ENCODE peak calls at places on chromosomes 16 and 17, in nine cellular contexts. N is C1 segment of cervical spinal cord; I is left cardiac atrium; Z is sigmoid colon; O is Ammon's horn; P is fibroblast of pulmonary artery; J is non-pigmented ciliary epithelial cell; M is CD8-positive, alpha-beta memory T cell; D is nephron progenitor cell. W is an unnamed sample.

GRCh38 chr16:57576429-57576870 is 34.0 kb downstream of the ADGRG5 start:
- DNase-seq in O (peak), P (peak), Z (peak), D (peak), I (peak), N (peak), J (peak), M (peak), W (peak)

GRCh38 chr16:85767569-85767968 is 16.7 kb upstream of the C16orf74 start:
- DNase-seq in P (peak), D (no peak), M (no peak), Z (no peak), I (no peak), J (peak), O (no peak), N (no peak), W (peak)

GRCh38 chr17:33038740-33039139 is 47.1 kb downstream of the SPACA3 start:
- DNase-seq in P (peak), N (peak), Z (no peak), O (peak), D (peak), M (no peak), J (no peak), I (peak), W (peak)

GRCh38 chr17:21019976-21020575 is 22.7 kb downstream of the USP22 start:
- DNase-seq in J (no peak), N (peak), D (no peak), I (no peak), M (peak), Z (peak), P (peak), O (peak), W (no peak)

GRCh38 chr17:74552037-74552436 is 6.1 kb upstream of the CD300C start:
- DNase-seq in O (no peak), D (peak), P (no peak), M (no peak), J (no peak), I (no peak), N (no peak), Z (no peak), W (no peak)

GRCh38 chr17:2194778-2195417 is 108.7 kb downstream of the SMG6 start:
- DNase-seq in I (no peak), D (no peak), M (no peak), P (peak), Z (no peak), O (no peak), J (no peak), N (no peak), W (no peak)

GRCh38 chr16:55672471-55672870 is 16.7 kb downstream of the SLC6A2 start:
- DNase-seq in M (no peak), Z (no peak), O (no peak), D (no peak), J (no peak), P (peak), I (peak), N (no peak), W (peak)

GRCh38 chr16:7313170-7313569 is 19.5 kb upstream of the RBFOX1 start:
- DNase-seq in Z (no peak), M (no peak), D (peak), P (no peak), N (no peak), O (no peak), I (no peak), J (no peak), W (no peak)

GRCh38 chr17:15343749-15344148 is 2.4 kb upstream of the TEKT3 start:
- DNase-seq in P (peak), I (no peak), N (no peak), D (no peak), J (no peak), Z (no peak), O (no peak), M (no peak), W (peak)

GRCh38 chr17:38327936-38328335 is 15.8 kb downstream of the GPR179 start:
- DNase-seq in M (no peak), J (no peak), P (no peak), O (no peak), Z (no peak), I (no peak), N (no peak), D (no peak), W (no peak)

GRCh38 chr16:2341456-2342447 is 1.2 kb upstream of the ABCA3 start:
- DNase-seq in M (no peak), D (peak), O (no peak), Z (peak), P (no peak), I (peak), J (no peak), N (no peak), W (no peak)

GRCh38 chr16:49858200-49859129 is 2.6 kb upstream of the ZNF423 start:
- DNase-seq in D (peak), O (peak), N (peak), Z (peak), P (peak), M (no peak), J (no peak), I (peak), W (no peak)

GRCh38 chr16:88965826-88966480 is 11.1 kb downstream of the CBFA2T3 start:
- DNase-seq in M (no peak), D (no peak), N (no peak), O (no peak), Z (no peak), J (no peak), P (no peak), I (no peak), W (no peak)

GRCh38 chr16:68645494-68646388 is 631 bp downstream of the CDH3 start:
- DNase-seq in D (peak), J (no peak), Z (no peak), P (no peak), I (no peak), O (no peak), M (no peak), N (no peak), W (no peak)

GRCh38 chr16:86608301-86608747 is 30.0 kb downstream of the FOXL1 start:
- DNase-seq in O (no peak), N (no peak), P (no peak), Z (no peak), I (no peak), M (no peak), J (no peak), D (no peak), W (no peak)

GRCh38 chr17:43528988-43529814 is 16.9 kb downstream of the ETV4 start:
- DNase-seq in M (no peak), P (no peak), I (no peak), O (no peak), N (no peak), D (no peak), J (no peak), Z (no peak), W (no peak)

GRCh38 chr17:28737316-28737715 is 6.5 kb upstream of the TRAF4 start:
- DNase-seq in P (no peak), M (no peak), N (no peak), O (no peak), D (no peak), J (no peak), Z (no peak), I (no peak), W (no peak)

GRCh38 chr16:17331071-17331521 is 139.7 kb downstream of the XYLT1 start:
- DNase-seq in N (no peak), Z (peak), P (no peak), M (no peak), J (no peak), O (no peak), I (peak), D (no peak), W (peak)

GRCh38 chr17:68613739-68614298 is 12.7 kb upstream of the FAM20A start:
- DNase-seq in M (no peak), I (peak), Z (no peak), N (no peak), O (no peak), P (peak), J (no peak), D (peak), W (peak)

GRCh38 chr16:52191533-52192134 is 355.3 kb downstream of the TOX3 start:
- DNase-seq in D (peak), I (peak), Z (peak), O (peak), P (peak), J (peak), M (peak), N (peak), W (peak)

GRCh38 chr17:27631409-27631755 is 394 bp downstream of the LGALS9 start:
- DNase-seq in Z (no peak), J (no peak), I (no peak), D (no peak), P (no peak), O (peak), M (no peak), N (no peak), W (no peak)

GRCh38 chr16:2948807-2949704 is 15.0 kb upstream of the KREMEN2 start:
- DNase-seq in I (no peak), J (no peak), Z (no peak), D (no peak), M (no peak), N (no peak), P (no peak), O (no peak), W (no peak)

GRCh38 chr16:55502801-55503366 is 6.0 kb upstream of the LPCAT2 start:
- DNase-seq in P (peak), J (no peak), O (peak), N (peak), Z (peak), M (no peak), D (peak), I (peak), W (peak)

GRCh38 chr17:66348605-66349165 is 46.3 kb downstream of the PRKCA start:
- DNase-seq in D (no peak), M (no peak), N (no peak), Z (peak), I (peak), O (peak), P (peak), J (peak), W (peak)

GRCh38 chr17:51050291-51051033 is 70.2 kb downstream of the SPAG9 start:
- DNase-seq in M (no peak), I (no peak), Z (no peak), P (no peak), J (no peak), O (no peak), N (no peak), D (no peak), W (no peak)

GRCh38 chr17:65699459-65699858 is 138.0 kb upstream of the AXIN2 start:
- DNase-seq in Z (no peak), O (no peak), D (no peak), N (no peak), M (no peak), I (no peak), J (no peak), P (no peak), W (no peak)

GRCh38 chr17:80940171-80941123 is 51.2 kb upstream of the CHMP6 start:
- DNase-seq in O (no peak), P (no peak), D (no peak), N (no peak), M (no peak), Z (peak), I (no peak), J (no peak), W (no peak)

GRCh38 chr16:66300037-66300436 is 66.5 kb upstream of the CDH5 start:
- DNase-seq in D (no peak), O (no peak), N (no peak), Z (peak), M (no peak), J (no peak), P (no peak), I (no peak), W (no peak)

GRCh38 chr16:67431077-67431804 is at the start of gene HSD11B2:
- DNase-seq in P (peak), Z (no peak), J (no peak), I (no peak), D (peak), N (peak), O (peak), M (no peak), W (no peak)

W was measured in fibroblast of the aortic adventitia.